ENCODE peak calls at places on chromosome 1, in six cellular contexts. O is neural crest cell, P is mesothelial cell of epicardium, B is kidney epithelial cell, E is WERI-Rb-1, N is fibroblast of lung. G is an unnamed sample.

GRCh38 chr1:204456826-204457361 is 37.7 kb downstream of the PIK3C2B start:
- DNase-seq in O (no peak), P (no peak), B (no peak), E (no peak), N (peak), G (peak)

GRCh38 chr1:31936278-31936965 is 1.7 kb downstream of the PTP4A2 start:
- DNase-seq in O (no peak), P (no peak), B (no peak), E (no peak), N (peak), G (no peak)

GRCh38 chr1:34928865-34929496 is 469 bp downstream of the DLGAP3 start:
- DNase-seq in O (no peak), P (no peak), B (no peak), E (no peak), N (no peak), G (peak)

GRCh38 chr1:93114403-93114802 is 35.3 kb downstream of the MTF2 start:
- DNase-seq in O (no peak), P (no peak), B (no peak), E (no peak), N (peak), G (no peak)

GRCh38 chr1:65467536-65467935 is 47.1 kb downstream of the LEPR start:
- DNase-seq in O (peak), P (no peak), B (peak), E (peak), N (peak), G (peak)

GRCh38 chr1:38235705-38236104 is 189.1 kb upstream of the POU3F1 start:
- DNase-seq in O (no peak), P (no peak), B (peak), E (no peak), N (peak), G (no peak)

GRCh38 chr1:231921951-231922350 is 295.4 kb downstream of the DISC1 start:
- DNase-seq in O (no peak), P (no peak), B (no peak), E (no peak), N (no peak), G (no peak)

GRCh38 chr1:228416217-228416971 is at the start of gene TRIM17:
- DNase-seq in O (peak), P (peak), B (no peak), E (peak), N (no peak), G (peak)

GRCh38 chr1:201463071-201463552 is 5.9 kb downstream of the PHLDA3 start:
- DNase-seq in O (no peak), P (no peak), B (no peak), E (peak), N (peak), G (no peak)

GRCh38 chr1:45673956-45674355 is 12.4 kb downstream of the GPBP1L1 start:
- DNase-seq in O (no peak), P (no peak), B (no peak), E (no peak), N (peak), G (no peak)

DNA sequence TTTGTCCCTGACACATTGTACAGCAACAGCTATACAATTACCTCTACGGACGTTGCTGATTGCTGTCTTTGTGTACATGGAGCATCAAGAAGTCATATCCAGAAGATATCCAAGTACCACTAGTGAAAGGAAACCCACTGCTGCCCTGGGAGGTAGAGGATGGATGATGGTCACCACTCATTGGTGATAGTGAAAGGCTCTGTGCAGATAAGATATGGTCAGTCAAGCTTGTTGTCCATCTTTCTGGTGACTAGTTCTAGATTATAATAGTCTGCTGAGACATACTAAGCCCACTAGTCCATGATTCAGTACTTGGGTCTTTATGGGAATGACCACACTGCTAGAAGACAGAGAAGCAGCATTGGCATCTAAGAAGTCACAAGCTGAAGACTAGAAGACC is 30.3 kb downstream of the NIBAN1 start:
- DNase-seq in O (no peak), P (no peak), B (no peak), E (no peak), N (no peak), G (no peak)
- TF ChIP-seq CTCF in O (no peak), P (no peak), B (no peak), E (no peak), N (no peak), G (no peak)

DNA sequence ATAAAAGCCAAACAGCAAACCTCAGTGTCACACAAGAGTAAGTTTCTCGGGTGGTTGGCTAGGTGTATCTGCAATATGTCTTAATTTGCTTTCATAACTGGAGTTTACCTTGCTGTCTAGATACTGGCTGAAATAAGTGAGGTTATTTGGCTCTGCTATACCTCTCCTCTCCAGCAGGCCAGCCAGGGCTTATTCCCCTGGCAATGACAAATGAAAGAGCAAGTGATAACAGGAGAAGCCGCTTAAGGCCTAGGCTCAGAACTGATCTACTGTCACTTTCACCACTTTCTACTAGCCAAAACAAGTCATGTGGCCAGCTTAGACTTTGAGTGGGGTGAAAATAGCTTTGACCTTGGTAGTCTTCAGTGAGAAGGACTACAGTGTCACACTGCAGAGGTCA is 4.8 kb upstream of the RPE65 start:
- DNase-seq in O (no peak), P (no peak), B (no peak), E (peak), N (no peak), G (no peak)
- TF ChIP-seq CTCF in O (peak), P (no peak), B (no peak), E (peak), N (peak), G (peak)

DNA sequence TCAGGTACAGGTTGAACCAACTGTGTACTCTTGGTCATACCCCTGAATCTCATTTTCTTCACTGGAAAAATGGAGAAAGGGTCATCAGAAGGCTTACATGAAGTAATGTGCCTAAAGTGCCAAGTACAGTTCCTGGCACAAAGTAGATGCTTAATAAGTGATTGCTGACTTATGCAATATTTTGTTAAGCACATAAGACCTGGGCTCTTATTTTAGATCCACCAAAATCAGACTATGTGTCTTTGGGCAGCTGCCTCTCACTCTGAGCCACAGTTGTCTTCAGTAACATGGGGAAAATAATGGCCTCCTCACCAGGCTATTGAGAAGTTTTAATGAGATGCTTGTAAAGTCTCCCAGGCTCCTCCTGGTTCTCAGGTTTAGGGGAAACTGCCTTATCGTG is 74.3 kb upstream of the TRABD2B start:
- DNase-seq in O (no peak), P (no peak), B (no peak), E (no peak), N (no peak), G (no peak)
- TF ChIP-seq CTCF in O (no peak), P (no peak), B (no peak), E (no peak), N (no peak), G (no peak)

GRCh38 chr1:147647796-147648633 is 22.3 kb downstream of the ACP6 start:
- DNase-seq in O (no peak), P (no peak), B (no peak), E (peak), N (no peak), G (no peak)
- TF ChIP-seq CTCF in O (no peak), P (no peak), B (no peak), E (peak), N (no peak), G (no peak)

GRCh38 chr1:13730751-13731482 is 30.9 kb downstream of the PRDM2 start:
- DNase-seq in O (no peak), P (no peak), B (no peak), E (peak), N (no peak), G (no peak)
- TF ChIP-seq CTCF in O (no peak), P (no peak), B (no peak), E (no peak), N (no peak), G (no peak)

GRCh38 chr1:161227196-161227871 is 1.5 kb downstream of the TOMM40L start:
- DNase-seq in O (peak), P (peak), B (no peak), E (peak), N (peak), G (peak)

GRCh38 chr1:161228032-161228431 is 2.2 kb downstream of the TOMM40L start:
- DNase-seq in O (no peak), P (no peak), B (no peak), E (no peak), N (no peak), G (no peak)

GRCh38 chr1:161226759-161227158 is 899 bp downstream of the TOMM40L start:
- DNase-seq in O (no peak), P (no peak), B (no peak), E (no peak), N (no peak), G (no peak)

GRCh38 chr1:161230762-161231161 is 4.9 kb downstream of the TOMM40L start:
- DNase-seq in O (no peak), P (no peak), B (no peak), E (no peak), N (no peak), G (no peak)

GRCh38 chr1:161229896-161230295 is 4.0 kb downstream of the TOMM40L start:
- DNase-seq in O (no peak), P (no peak), B (no peak), E (no peak), N (no peak), G (no peak)
- TF ChIP-seq CTCF in O (no peak), P (no peak), B (peak), E (peak), N (no peak), G (no peak)

GRCh38 chr1:237570530-237570929 is 320.2 kb downstream of the ZP4 start:
- DNase-seq in O (no peak), P (no peak), B (no peak), E (no peak), N (no peak), G (no peak)
- TF ChIP-seq CTCF in O (peak), P (peak), B (peak), E (peak), N (no peak), G (peak)

GRCh38 chr1:20981903-20982695 is 194.6 kb downstream of the EIF4G3 start:
- DNase-seq in O (no peak), P (no peak), B (no peak), E (no peak), N (peak), G (no peak)
- TF ChIP-seq CTCF in O (no peak), P (no peak), B (peak), E (peak), N (peak), G (no peak)

DNA sequence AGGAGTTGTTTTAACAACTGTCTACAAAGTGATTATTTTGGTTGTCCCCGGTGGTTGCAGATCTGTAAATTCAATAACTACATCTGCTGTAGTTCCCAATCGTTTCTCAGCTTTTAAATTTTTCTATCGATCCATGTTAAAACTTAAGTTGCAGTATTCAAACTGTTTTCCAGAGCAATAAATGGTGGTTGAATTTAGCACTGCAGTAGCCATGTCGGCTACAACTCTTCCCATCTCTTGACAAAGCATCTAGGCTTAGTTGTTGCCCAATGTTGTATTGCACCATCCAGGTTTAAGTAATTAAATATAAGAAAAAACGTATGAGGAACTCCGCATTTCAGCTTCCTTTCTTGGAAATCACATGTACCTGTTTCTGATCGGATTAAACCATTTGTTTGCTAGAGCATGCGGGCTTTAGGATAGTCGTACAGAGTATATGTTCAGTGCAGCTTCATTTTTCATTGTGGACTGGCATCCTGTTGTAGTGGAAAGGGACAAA is 996 bp downstream of the CNIH4 start:
- DNase-seq in O (no peak), P (no peak), B (no peak), E (no peak), N (peak), G (no peak)
- TF ChIP-seq CTCF in O (peak), P (no peak), B (no peak), E (no peak), N (peak), G (no peak)